ENCODE peak calls at places on chromosomes 6 and 20, in nine cellular contexts. One of them, this sample, is unnamed.

GRCh38 chr6:37636112-37636511 is 61.6 kb downstream of the MDGA1 start:
- DNase-seq in anterior cingulate cortex: no peak
- DNase-seq in left cardiac atrium: no peak
- DNase-seq in AG10803: no peak
- DNase-seq in HT-29: no peak
- DNase-seq in neural progenitor cell: no peak
- DNase-seq in DMS153: no peak
- DNase-seq in dorsolateral prefrontal cortex: no peak
- DNase-seq in stimulated activated CD4-positive, alpha-beta T cell treated with anti-CD3 and anti-CD28 coated beads, Interleukin-1b, Interleukin-23, amount 100 ng/mL, for 1 hour: no peak
- DNase-seq in this sample: no peak

GRCh38 chr20:53322651-53323050 is 271.0 kb downstream of the ZNF217 start:
- DNase-seq in dorsolateral prefrontal cortex: no peak
- DNase-seq in left cardiac atrium: no peak
- DNase-seq in DMS153: no peak
- DNase-seq in neural progenitor cell: no peak
- DNase-seq in stimulated activated CD4-positive, alpha-beta T cell treated with anti-CD3 and anti-CD28 coated beads, Interleukin-1b, Interleukin-23, amount 100 ng/mL, for 1 hour: no peak
- DNase-seq in anterior cingulate cortex: no peak
- DNase-seq in AG10803: no peak
- DNase-seq in HT-29: no peak
- DNase-seq in this sample: no peak

GRCh38 chr20:62480318-62480717 is 4.5 kb upstream of the GATA5 start:
- DNase-seq in dorsolateral prefrontal cortex: no peak
- DNase-seq in DMS153: no peak
- DNase-seq in stimulated activated CD4-positive, alpha-beta T cell treated with anti-CD3 and anti-CD28 coated beads, Interleukin-1b, Interleukin-23, amount 100 ng/mL, for 1 hour: no peak
- DNase-seq in neural progenitor cell: no peak
- DNase-seq in AG10803: no peak
- DNase-seq in HT-29: no peak
- DNase-seq in anterior cingulate cortex: no peak
- DNase-seq in left cardiac atrium: peak; percentile 53
- DNase-seq in this sample: no peak

GRCh38 chr20:52619101-52619500 is 353.1 kb upstream of the TSHZ2 start:
- DNase-seq in DMS153: no peak
- DNase-seq in HT-29: no peak
- DNase-seq in stimulated activated CD4-positive, alpha-beta T cell treated with anti-CD3 and anti-CD28 coated beads, Interleukin-1b, Interleukin-23, amount 100 ng/mL, for 1 hour: no peak
- DNase-seq in anterior cingulate cortex: no peak
- DNase-seq in left cardiac atrium: no peak
- DNase-seq in AG10803: no peak
- DNase-seq in neural progenitor cell: no peak
- DNase-seq in dorsolateral prefrontal cortex: no peak
- DNase-seq in this sample: no peak

GRCh38 chr6:5537967-5538366 is 276.7 kb downstream of the FARS2 start:
- DNase-seq in dorsolateral prefrontal cortex: no peak
- DNase-seq in DMS153: no peak
- DNase-seq in left cardiac atrium: no peak
- DNase-seq in neural progenitor cell: no peak
- DNase-seq in anterior cingulate cortex: no peak
- DNase-seq in AG10803: peak; percentile 85
- DNase-seq in HT-29: no peak
- DNase-seq in stimulated activated CD4-positive, alpha-beta T cell treated with anti-CD3 and anti-CD28 coated beads, Interleukin-1b, Interleukin-23, amount 100 ng/mL, for 1 hour: no peak
- DNase-seq in this sample: no peak

GRCh38 chr6:125906158-125906998 is 50.2 kb upstream of the HINT3 start:
- DNase-seq in anterior cingulate cortex: no peak
- DNase-seq in DMS153: no peak
- DNase-seq in HT-29: peak; percentile 50
- DNase-seq in AG10803: peak; percentile 12
- DNase-seq in dorsolateral prefrontal cortex: no peak
- DNase-seq in left cardiac atrium: peak; percentile 55
- DNase-seq in stimulated activated CD4-positive, alpha-beta T cell treated with anti-CD3 and anti-CD28 coated beads, Interleukin-1b, Interleukin-23, amount 100 ng/mL, for 1 hour: no peak
- DNase-seq in neural progenitor cell: peak; percentile 72
- DNase-seq in this sample: peak; percentile 43

GRCh38 chr6:34575326-34575725 is 19.2 kb upstream of the SPDEF start:
- DNase-seq in anterior cingulate cortex: no peak
- DNase-seq in dorsolateral prefrontal cortex: no peak
- DNase-seq in HT-29: no peak
- DNase-seq in neural progenitor cell: no peak
- DNase-seq in DMS153: no peak
- DNase-seq in stimulated activated CD4-positive, alpha-beta T cell treated with anti-CD3 and anti-CD28 coated beads, Interleukin-1b, Interleukin-23, amount 100 ng/mL, for 1 hour: no peak
- DNase-seq in AG10803: no peak
- DNase-seq in left cardiac atrium: no peak
- DNase-seq in this sample: no peak

GRCh38 chr6:147642458-147642857 is 134.0 kb downstream of the SAMD5 start:
- DNase-seq in dorsolateral prefrontal cortex: no peak
- DNase-seq in HT-29: no peak
- DNase-seq in neural progenitor cell: no peak
- DNase-seq in left cardiac atrium: no peak
- DNase-seq in stimulated activated CD4-positive, alpha-beta T cell treated with anti-CD3 and anti-CD28 coated beads, Interleukin-1b, Interleukin-23, amount 100 ng/mL, for 1 hour: no peak
- DNase-seq in anterior cingulate cortex: no peak
- DNase-seq in DMS153: no peak
- DNase-seq in AG10803: no peak
- DNase-seq in this sample: no peak

GRCh38 chr6:1771324-1771723 is 161.6 kb downstream of the FOXC1 start:
- DNase-seq in left cardiac atrium: no peak
- DNase-seq in neural progenitor cell: no peak
- DNase-seq in stimulated activated CD4-positive, alpha-beta T cell treated with anti-CD3 and anti-CD28 coated beads, Interleukin-1b, Interleukin-23, amount 100 ng/mL, for 1 hour: no peak
- DNase-seq in anterior cingulate cortex: no peak
- DNase-seq in DMS153: peak; percentile 71
- DNase-seq in HT-29: peak; percentile 31
- DNase-seq in AG10803: peak; percentile 27
- DNase-seq in dorsolateral prefrontal cortex: no peak
- DNase-seq in this sample: peak; percentile 74

GRCh38 chr6:1988843-1989242 is 256.6 kb downstream of the GMDS start:
- DNase-seq in HT-29: no peak
- DNase-seq in neural progenitor cell: peak; percentile 7
- DNase-seq in dorsolateral prefrontal cortex: no peak
- DNase-seq in left cardiac atrium: no peak
- DNase-seq in stimulated activated CD4-positive, alpha-beta T cell treated with anti-CD3 and anti-CD28 coated beads, Interleukin-1b, Interleukin-23, amount 100 ng/mL, for 1 hour: no peak
- DNase-seq in DMS153: no peak
- DNase-seq in AG10803: no peak
- DNase-seq in anterior cingulate cortex: no peak
- DNase-seq in this sample: no peak

GRCh38 chr6:122833229-122833556 is 44.1 kb downstream of the SMPDL3A start:
- DNase-seq in stimulated activated CD4-positive, alpha-beta T cell treated with anti-CD3 and anti-CD28 coated beads, Interleukin-1b, Interleukin-23, amount 100 ng/mL, for 1 hour: no peak
- DNase-seq in DMS153: no peak
- DNase-seq in dorsolateral prefrontal cortex: peak; percentile 70
- DNase-seq in neural progenitor cell: peak; percentile 80
- DNase-seq in AG10803: no peak
- DNase-seq in HT-29: no peak
- DNase-seq in anterior cingulate cortex: peak; percentile 63
- DNase-seq in left cardiac atrium: no peak
- DNase-seq in this sample: no peak

GRCh38 chr20:10412591-10413408 is 21.2 kb downstream of the MKKS start:
- DNase-seq in anterior cingulate cortex: no peak
- DNase-seq in neural progenitor cell: no peak
- DNase-seq in AG10803: no peak
- DNase-seq in DMS153: no peak
- DNase-seq in HT-29: peak; percentile 26
- DNase-seq in stimulated activated CD4-positive, alpha-beta T cell treated with anti-CD3 and anti-CD28 coated beads, Interleukin-1b, Interleukin-23, amount 100 ng/mL, for 1 hour: no peak
- DNase-seq in dorsolateral prefrontal cortex: no peak
- DNase-seq in left cardiac atrium: no peak
- DNase-seq in this sample: peak; percentile 14

GRCh38 chr6:127300411-127300810 is 33.7 kb downstream of the RNF146 start:
- DNase-seq in AG10803: peak; percentile 92
- DNase-seq in DMS153: no peak
- DNase-seq in neural progenitor cell: peak; percentile 3
- DNase-seq in anterior cingulate cortex: no peak
- DNase-seq in stimulated activated CD4-positive, alpha-beta T cell treated with anti-CD3 and anti-CD28 coated beads, Interleukin-1b, Interleukin-23, amount 100 ng/mL, for 1 hour: no peak
- DNase-seq in left cardiac atrium: no peak
- DNase-seq in HT-29: no peak
- DNase-seq in dorsolateral prefrontal cortex: no peak
- DNase-seq in this sample: peak; percentile 69

GRCh38 chr20:20624914-20625313 is 87.5 kb downstream of the RALGAPA2 start:
- DNase-seq in HT-29: no peak
- DNase-seq in AG10803: no peak
- DNase-seq in dorsolateral prefrontal cortex: no peak
- DNase-seq in DMS153: peak; percentile 87
- DNase-seq in stimulated activated CD4-positive, alpha-beta T cell treated with anti-CD3 and anti-CD28 coated beads, Interleukin-1b, Interleukin-23, amount 100 ng/mL, for 1 hour: no peak
- DNase-seq in anterior cingulate cortex: no peak
- DNase-seq in left cardiac atrium: no peak
- DNase-seq in neural progenitor cell: no peak
- DNase-seq in this sample: no peak

GRCh38 chr6:107532707-107533106 is 42.8 kb downstream of the SOBP start:
- DNase-seq in neural progenitor cell: no peak
- DNase-seq in anterior cingulate cortex: no peak
- DNase-seq in AG10803: no peak
- DNase-seq in dorsolateral prefrontal cortex: no peak
- DNase-seq in DMS153: no peak
- DNase-seq in left cardiac atrium: peak; percentile 36
- DNase-seq in stimulated activated CD4-positive, alpha-beta T cell treated with anti-CD3 and anti-CD28 coated beads, Interleukin-1b, Interleukin-23, amount 100 ng/mL, for 1 hour: no peak
- DNase-seq in HT-29: no peak
- DNase-seq in this sample: no peak

GRCh38 chr6:28269492-28269891 is 2.5 kb downstream of the ZSCAN26 start:
- DNase-seq in neural progenitor cell: no peak
- DNase-seq in stimulated activated CD4-positive, alpha-beta T cell treated with anti-CD3 and anti-CD28 coated beads, Interleukin-1b, Interleukin-23, amount 100 ng/mL, for 1 hour: no peak
- DNase-seq in HT-29: no peak
- DNase-seq in AG10803: peak; percentile 85
- DNase-seq in left cardiac atrium: no peak
- DNase-seq in anterior cingulate cortex: no peak
- DNase-seq in dorsolateral prefrontal cortex: no peak
- DNase-seq in DMS153: no peak
- DNase-seq in this sample: peak; percentile 94

GRCh38 chr6:149094156-149094555 is 223.4 kb upstream of the TAB2 start:
- DNase-seq in HT-29: no peak
- DNase-seq in left cardiac atrium: no peak
- DNase-seq in neural progenitor cell: peak; percentile 18
- DNase-seq in DMS153: no peak
- DNase-seq in stimulated activated CD4-positive, alpha-beta T cell treated with anti-CD3 and anti-CD28 coated beads, Interleukin-1b, Interleukin-23, amount 100 ng/mL, for 1 hour: no peak
- DNase-seq in anterior cingulate cortex: no peak
- DNase-seq in AG10803: peak; percentile 5
- DNase-seq in dorsolateral prefrontal cortex: no peak
- DNase-seq in this sample: peak; percentile 40